ENCODE peak calls at places on chromosomes 13 and 19, in four cellular contexts. K, Y, X and W are unnamed samples.

GRCh38 chr19:38324431-38324830 is 4.8 kb downstream of the KCNK6 start:
- DNase-seq in K (no peak), Y (no peak), X (no peak), W (no peak)

GRCh38 chr13:73757471-73758233 is 376.6 kb downstream of the KLF12 start:
- DNase-seq in K (no peak), Y (no peak), X (no peak), W (no peak)

GRCh38 chr13:28611654-28612131 is 47.2 kb upstream of the POMP start:
- DNase-seq in K (no peak), Y (no peak), X (no peak), W (no peak)

GRCh38 chr13:34578917-34579316 is 363.2 kb upstream of the NBEA start:
- DNase-seq in K (no peak), Y (no peak), X (no peak), W (no peak)

GRCh38 chr13:51770160-51770559 is 33.8 kb downstream of the DHRS12 start:
- DNase-seq in K (no peak), Y (no peak), X (no peak), W (no peak)

GRCh38 chr13:68185767-68186166 is 955.6 kb upstream of the PCDH9 start:
- DNase-seq in K (no peak), Y (no peak), X (no peak), W (no peak)

GRCh38 chr13:25752957-25753540 is 298.8 kb downstream of the SHISA2 start:
- DNase-seq in K (peak), Y (no peak), X (no peak), W (peak)

GRCh38 chr19:37979547-37980082 is 72.6 kb downstream of the SIPA1L3 start:
- DNase-seq in K (peak), Y (no peak), X (no peak), W (no peak)

GRCh38 chr13:48400820-48401219 is 12.1 kb downstream of the LPAR6 start:
- DNase-seq in K (no peak), Y (peak), X (no peak), W (peak)

GRCh38 chr19:45419396-45419795 is 4.3 kb downstream of the ERCC1 start:
- DNase-seq in K (no peak), Y (no peak), X (peak), W (no peak)

GRCh38 chr13:74841123-74841522 is 640.8 kb downstream of the TBC1D4 start:
- DNase-seq in K (no peak), Y (no peak), X (no peak), W (no peak)

GRCh38 chr19:47493378-47494210 is 9.6 kb upstream of the KPTN start:
- DNase-seq in K (no peak), Y (no peak), X (no peak), W (no peak)

GRCh38 chr13:46648166-46648607 is 95.2 kb downstream of the LRCH1 start:
- DNase-seq in K (peak), Y (no peak), X (no peak), W (no peak)

GRCh38 chr13:52043675-52044074 is 19.2 kb downstream of the UTP14C start:
- DNase-seq in K (no peak), Y (no peak), X (no peak), W (no peak)

GRCh38 chr13:51291341-51291740 is 48.1 kb upstream of the SERPINE3 start:
- DNase-seq in K (no peak), Y (no peak), X (no peak), W (no peak)

GRCh38 chr19:46599716-46600392 is 1.3 kb upstream of the CALM3 start:
- DNase-seq in K (no peak), Y (no peak), X (peak), W (no peak)

GRCh38 chr13:107210216-107211010 is 642.5 kb upstream of the ARGLU1 start:
- DNase-seq in K (no peak), Y (no peak), X (no peak), W (no peak)

GRCh38 chr13:46914341-46914740 is 17.5 kb upstream of the HTR2A start:
- DNase-seq in K (no peak), Y (no peak), X (no peak), W (no peak)

GRCh38 chr19:47122359-47123335 is 8.0 kb upstream of the SAE1 start:
- DNase-seq in K (no peak), Y (peak), X (no peak), W (no peak)

GRCh38 chr13:98731038-98731437 is 21.4 kb downstream of the SLC15A1 start:
- DNase-seq in K (no peak), Y (no peak), X (no peak), W (no peak)

GRCh38 chr19:57559008-57559403 is 657 bp downstream of the ZNF550 start:
- DNase-seq in K (peak), Y (no peak), X (peak), W (no peak)

GRCh38 chr13:112438094-112438493 is 61.9 kb downstream of the SPACA7 start:
- DNase-seq in K (no peak), Y (no peak), X (no peak), W (no peak)

GRCh38 chr13:41610426-41610825 is 153.1 kb downstream of the RGCC start:
- DNase-seq in K (no peak), Y (peak), X (no peak), W (peak)

GRCh38 chr19:50565984-50566903 is 2.0 kb downstream of the LRRC4B start:
- DNase-seq in K (no peak), Y (no peak), X (peak), W (no peak)

GRCh38 chr19:3665681-3666544 is 34.4 kb downstream of the PIP5K1C start:
- DNase-seq in K (peak), Y (no peak), X (peak), W (no peak)

GRCh38 chr19:37079238-37079637 is 1.0 kb downstream of the ZNF420 start:
- DNase-seq in K (no peak), Y (no peak), X (no peak), W (no peak)

GRCh38 chr13:42752731-42753130 is 28.7 kb upstream of the FAM216B start:
- DNase-seq in K (no peak), Y (no peak), X (no peak), W (no peak)

GRCh38 chr13:114148521-114148855 is 16.1 kb upstream of the RASA3 start:
- DNase-seq in K (peak), Y (no peak), X (peak), W (no peak)

GRCh38 chr13:24693862-24694471 is 13.8 kb downstream of the ATP12A start:
- DNase-seq in K (peak), Y (no peak), X (peak), W (no peak)

GRCh38 chr13:41603917-41604316 is 146.6 kb downstream of the RGCC start:
- DNase-seq in K (no peak), Y (no peak), X (no peak), W (no peak)

GRCh38 chr13:107466326-107466725 is 749.0 kb downstream of the LIG4 start:
- DNase-seq in K (no peak), Y (no peak), X (no peak), W (no peak)

GRCh38 chr13:94950303-94950702 is 238.0 kb upstream of the SOX21 start:
- DNase-seq in K (no peak), Y (no peak), X (no peak), W (no peak)

GRCh38 chr13:28837111-28837510 is 17.0 kb downstream of the MTUS2 start:
- DNase-seq in K (no peak), Y (no peak), X (no peak), W (no peak)

GRCh38 chr19:17021793-17022590 is 4.6 kb downstream of the CPAMD8 start:
- DNase-seq in K (no peak), Y (no peak), X (no peak), W (no peak)

GRCh38 chr19:994516-994915 is 5.7 kb upstream of the GRIN3B start:
- DNase-seq in K (no peak), Y (no peak), X (no peak), W (no peak)

GRCh38 chr19:44515907-44516306 is 13.6 kb downstream of the CEACAM20 start:
- DNase-seq in K (no peak), Y (no peak), X (no peak), W (no peak)

GRCh38 chr19:44738603-44739585 is 9.6 kb upstream of the BCL3 start:
- DNase-seq in K (peak), Y (no peak), X (peak), W (no peak)

GRCh38 chr19:5369962-5370367 is 29.4 kb upstream of the PTPRS start:
- DNase-seq in K (peak), Y (no peak), X (peak), W (no peak)

GRCh38 chr19:33683881-33684549 is 62.3 kb downstream of the CHST8 start:
- DNase-seq in K (no peak), Y (no peak), X (no peak), W (no peak)

GRCh38 chr13:106533101-106533939 is 2.1 kb downstream of the EFNB2 start:
- DNase-seq in K (peak), Y (no peak), X (peak), W (peak)

GRCh38 chr19:14517840-14518505 is at the start of gene DNAJB1:
- DNase-seq in K (peak), Y (no peak), X (peak), W (no peak)
- TF ChIP-seq CTCF in K (no peak), Y (no peak), X (no peak), W (no peak)

DNA sequence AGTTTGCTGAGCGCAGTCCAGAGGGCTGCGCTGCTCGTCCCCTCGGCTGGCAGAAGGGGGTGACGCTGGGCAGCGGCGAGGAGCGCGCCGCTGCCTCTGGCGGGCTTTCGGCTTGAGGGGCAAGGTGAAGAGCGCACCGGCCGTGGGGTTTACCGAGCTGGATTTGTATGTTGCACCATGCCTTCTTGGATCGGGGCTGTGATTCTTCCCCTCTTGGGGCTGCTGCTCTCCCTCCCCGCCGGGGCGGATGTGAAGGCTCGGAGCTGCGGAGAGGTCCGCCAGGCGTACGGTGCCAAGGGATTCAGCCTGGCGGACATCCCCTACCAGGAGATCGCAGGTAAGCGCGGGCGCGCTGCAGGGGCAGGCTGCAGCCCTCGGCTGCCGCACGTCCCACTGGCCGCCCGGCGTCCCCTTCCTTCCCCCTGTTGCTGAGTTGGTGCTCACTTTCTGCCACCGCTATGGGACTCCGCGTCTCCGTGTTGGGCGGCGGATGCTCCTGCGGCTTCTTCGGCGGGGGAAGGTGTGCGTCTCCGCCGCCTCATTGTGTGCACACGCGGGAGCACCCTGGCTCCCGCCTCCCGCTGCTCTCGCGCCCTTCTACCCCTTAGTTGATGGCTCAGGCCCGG is 786 bp downstream of the GPC6 start:
- DNase-seq in K (no peak), Y (no peak), X (no peak), W (no peak)
- TF ChIP-seq CTCF in K (no peak), Y (no peak), X (no peak), W (peak)

GRCh38 chr13:63307239-63307638 is 1891.6 kb upstream of the PCDH20 start:
- DNase-seq in K (no peak), Y (no peak), X (no peak), W (no peak)
- TF ChIP-seq CTCF in K (no peak), Y (no peak), X (no peak), W (no peak)

GRCh38 chr19:42542791-42543190 is 14.5 kb upstream of the CEACAM1 start:
- DNase-seq in K (no peak), Y (no peak), X (no peak), W (no peak)
- TF ChIP-seq CTCF in K (no peak), Y (no peak), X (peak), W (no peak)

GRCh38 chr13:49792550-49793324 is at the start of gene KPNA3:
- DNase-seq in K (peak), Y (peak), X (peak), W (peak)

GRCh38 chr13:49789961-49790360 is 2.5 kb downstream of the KPNA3 start:
- DNase-seq in K (no peak), Y (no peak), X (no peak), W (no peak)

GRCh38 chr13:49791753-49792549 is 531 bp downstream of the KPNA3 start:
- DNase-seq in K (peak), Y (no peak), X (peak), W (no peak)

GRCh38 chr13:49786609-49787008 is 5.9 kb downstream of the KPNA3 start:
- DNase-seq in K (no peak), Y (no peak), X (no peak), W (no peak)

GRCh38 chr13:49791214-49791752 is 1.2 kb downstream of the KPNA3 start:
- DNase-seq in K (peak), Y (no peak), X (peak), W (no peak)
- TF ChIP-seq CTCF in K (no peak), Y (no peak), X (peak), W (peak)

DNA sequence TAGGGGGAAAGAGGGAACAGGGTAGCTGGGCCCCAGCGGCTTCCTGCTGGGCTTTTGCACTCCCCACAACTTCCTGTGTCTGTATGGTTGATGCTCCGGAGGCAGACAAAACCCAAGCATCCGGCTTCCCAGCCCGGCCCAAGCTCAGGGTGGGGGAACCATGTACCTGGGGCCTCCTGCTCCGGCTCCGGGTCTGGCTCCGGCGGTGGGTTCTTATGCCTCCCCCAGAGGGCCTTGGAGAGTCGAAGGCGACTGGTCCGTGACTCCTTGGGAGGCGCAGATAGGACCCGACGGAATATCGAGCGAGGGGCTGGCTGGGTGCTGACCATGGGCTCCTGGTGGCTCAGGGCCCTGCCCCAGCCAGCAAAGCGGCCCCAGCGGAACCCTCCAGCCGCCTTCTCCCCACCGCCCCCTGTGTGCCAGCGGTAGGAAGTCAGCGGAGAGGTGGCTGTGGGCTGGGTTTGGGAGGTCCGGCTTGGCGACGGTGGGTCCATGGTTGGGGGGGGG is 426 bp downstream of the RASAL3 start:
- DNase-seq in K (peak), Y (no peak), X (peak), W (no peak)
- TF ChIP-seq CTCF in K (no peak), Y (no peak), X (no peak), W (no peak)

DNA sequence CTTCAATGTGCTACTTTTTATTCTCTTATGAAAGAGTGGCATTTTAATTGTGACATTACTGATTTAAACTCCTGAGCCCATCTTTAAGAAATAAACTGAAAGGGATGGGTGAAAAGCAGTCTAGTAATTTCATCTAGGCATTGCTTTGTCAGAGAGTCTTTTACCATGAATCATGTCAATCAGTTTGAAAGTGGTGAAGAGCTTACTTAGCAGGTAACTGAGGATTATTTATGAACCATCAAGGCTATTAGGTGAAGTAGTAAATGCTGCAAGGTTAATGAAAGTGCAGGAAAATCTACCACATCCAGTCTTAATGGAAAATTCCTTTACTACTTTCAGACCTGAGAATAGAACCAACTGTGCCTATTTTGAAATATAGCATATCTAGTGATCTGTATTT is 369.0 kb downstream of the SLITRK6 start:
- DNase-seq in K (no peak), Y (no peak), X (no peak), W (no peak)
- TF ChIP-seq CTCF in K (no peak), Y (no peak), X (no peak), W (no peak)